ENCODE peak calls at places on chromosomes 7 and 10, in five cellular contexts. L is neuronal stem cell, D is H9, V is H1, E is IMR-90. Q is an unnamed sample.
A peak's percentile ranks its signal among the peaks of the same experiment; 100 is the strongest.

GRCh38 chr10:35890970-35891330 is 248.9 kb upstream of the FZD8 start:
- DNase-seq in E (no peak), L (no peak), V (no peak), D (no peak), Q (peak; percentile 55)

GRCh38 chr7:45176091-45176490 is 18.5 kb downstream of the RAMP3 start:
- DNase-seq in V (no peak), E (no peak), L (no peak), D (no peak), Q (no peak)

GRCh38 chr7:116727432-116728009 is 55.5 kb downstream of the MET start:
- DNase-seq in D (no peak), E (no peak), V (no peak), L (no peak), Q (no peak)

GRCh38 chr7:155713382-155713781 is 68.9 kb downstream of the RBM33 start:
- DNase-seq in D (no peak), V (no peak), L (no peak), E (no peak), Q (no peak)

GRCh38 chr7:85025312-85025756 is 161.5 kb downstream of the SEMA3D start:
- DNase-seq in D (no peak), E (no peak), V (no peak), L (no peak), Q (no peak)

GRCh38 chr10:61973923-61974322 is 72.4 kb downstream of the ARID5B start:
- DNase-seq in L (no peak), V (no peak), E (no peak), D (no peak), Q (peak; percentile 43)

GRCh38 chr10:84176836-84177474 is 3.4 kb downstream of the GPR15LG start:
- DNase-seq in L (no peak), E (no peak), D (peak; percentile 26), V (peak; percentile 46), Q (no peak)

GRCh38 chr10:68876919-68877250 is 24.2 kb upstream of the DDX50 start:
- DNase-seq in E (no peak), D (no peak), V (no peak), L (no peak), Q (no peak)

GRCh38 chr10:131174651-131175540 is 136.6 kb downstream of the TCERG1L start:
- DNase-seq in V (peak; percentile 43), L (no peak), E (no peak), D (peak; percentile 28), Q (no peak)

GRCh38 chr7:150453186-150453585 is 2.8 kb downstream of the GIMAP8 start:
- DNase-seq in V (no peak), E (no peak), L (no peak), D (no peak), Q (no peak)

GRCh38 chr7:79452032-79452494 is 1.4 kb downstream of the MAGI2 start:
- DNase-seq in L (peak; percentile 60), V (peak; percentile 77), D (peak; percentile 86), E (peak; percentile 82), Q (peak; percentile 90)

GRCh38 chr7:131223151-131223550 is 104.5 kb upstream of the MKLN1 start:
- DNase-seq in L (no peak), E (no peak), D (no peak), V (no peak), Q (no peak)

GRCh38 chr7:131222171-131222570 is 105.5 kb upstream of the MKLN1 start:
- DNase-seq in L (no peak), D (no peak), V (no peak), E (no peak), Q (no peak)

GRCh38 chr7:131221061-131221460 is 106.6 kb upstream of the MKLN1 start:
- DNase-seq in D (no peak), E (no peak), L (no peak), V (no peak), Q (no peak)

GRCh38 chr7:131219277-131220041 is 108.2 kb upstream of the MKLN1 start:
- DNase-seq in E (no peak), L (no peak), D (peak; percentile 67), V (no peak), Q (no peak)

GRCh38 chr7:131218727-131219128 is 108.9 kb upstream of the MKLN1 start:
- DNase-seq in E (no peak), V (no peak), D (no peak), L (no peak), Q (peak; percentile 26)
- H2AFZ ChIP-seq in E (no peak overlapping the region), V (no peak overlapping the region), D (no peak overlapping the region), L (no peak overlapping the region), Q (no peak overlapping the region)

DNA sequence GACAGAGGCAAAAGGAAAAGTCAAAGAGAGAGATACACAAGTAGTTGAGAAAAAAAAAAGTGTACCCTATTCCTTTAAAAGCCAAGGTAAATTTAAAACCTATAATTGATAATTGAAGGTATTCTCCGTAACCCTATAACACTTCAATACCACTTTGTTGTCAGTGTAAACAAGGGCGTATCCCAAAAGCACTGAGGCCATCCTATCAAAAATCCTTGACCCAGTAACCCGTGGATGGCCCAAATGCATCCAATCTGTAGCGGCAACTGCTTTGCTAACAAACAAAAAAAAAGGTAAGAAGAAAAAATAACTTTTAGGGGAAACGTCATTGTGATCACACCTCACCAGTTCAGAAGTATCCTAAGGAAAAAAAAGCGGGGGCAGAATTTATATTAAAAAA is 5.1 kb upstream of the NAPEPLD start:
- DNase-seq in V (no peak), E (no peak), L (no peak), D (no peak), Q (no peak)
- H2BK120ac ChIP-seq in V (no peak overlapping the region), E (no peak overlapping the region), L (no peak overlapping the region), D (no peak overlapping the region), Q (no peak overlapping the region)

GRCh38 chr7:74069086-74069541 is 14.5 kb upstream of the LIMK1 start:
- DNase-seq in E (no peak), D (no peak), V (no peak), L (no peak), Q (no peak)

GRCh38 chr7:74070619-74070920 is 13.0 kb upstream of the LIMK1 start:
- DNase-seq in L (no peak), V (no peak), D (no peak), E (no peak), Q (no peak)

GRCh38 chr7:74069790-74070618 is 13.6 kb upstream of the LIMK1 start:
- DNase-seq in V (no peak), D (no peak), E (no peak), L (no peak), Q (no peak)

GRCh38 chr7:74066626-74067025 is 17.0 kb upstream of the LIMK1 start:
- DNase-seq in E (no peak), L (no peak), D (no peak), V (no peak), Q (no peak)

DNA sequence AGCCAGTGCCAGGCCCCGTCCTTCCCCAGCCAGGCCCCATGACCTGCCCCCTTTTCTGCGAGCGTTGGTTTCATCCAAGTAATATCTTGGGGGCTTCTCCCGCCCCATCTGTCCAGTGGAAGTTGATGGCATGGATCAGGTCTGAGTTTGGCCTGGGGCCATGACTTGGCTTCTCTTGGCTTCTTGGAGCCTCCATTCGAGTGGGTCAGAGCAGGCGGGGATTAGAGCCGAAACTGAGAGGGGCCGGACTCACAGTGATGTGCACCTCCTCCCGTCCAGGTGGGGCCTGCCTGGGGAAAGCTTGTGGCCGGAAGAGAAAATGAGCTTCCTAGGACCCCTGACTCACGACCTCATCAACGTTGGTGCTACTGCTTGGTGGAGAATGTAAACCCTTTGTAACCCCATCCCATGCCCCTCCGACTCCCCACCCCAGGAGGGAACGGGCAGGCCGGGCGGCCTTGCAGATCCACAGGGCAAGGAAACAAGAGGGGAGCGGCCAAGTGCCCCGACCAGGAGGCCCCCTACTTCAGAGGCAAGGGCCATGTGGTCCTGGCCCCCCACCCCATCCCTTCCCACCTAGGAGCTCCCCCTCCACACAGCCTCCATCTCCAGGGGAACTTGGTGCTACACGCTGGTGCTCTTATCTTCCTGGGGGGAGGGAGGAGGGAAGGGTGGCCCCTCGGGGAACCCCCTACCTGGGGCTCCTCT is 15.1 kb upstream of the LIMK1 start:
- DNase-seq in V (no peak), E (no peak), D (no peak), L (no peak), Q (no peak)
- H2AFZ ChIP-seq in V (peak overlapping the region; percentile 13), E (peak overlapping the region; percentile 87), D (no peak overlapping the region), L (peak overlapping the region; percentile 93), Q (no peak overlapping the region)

DNA sequence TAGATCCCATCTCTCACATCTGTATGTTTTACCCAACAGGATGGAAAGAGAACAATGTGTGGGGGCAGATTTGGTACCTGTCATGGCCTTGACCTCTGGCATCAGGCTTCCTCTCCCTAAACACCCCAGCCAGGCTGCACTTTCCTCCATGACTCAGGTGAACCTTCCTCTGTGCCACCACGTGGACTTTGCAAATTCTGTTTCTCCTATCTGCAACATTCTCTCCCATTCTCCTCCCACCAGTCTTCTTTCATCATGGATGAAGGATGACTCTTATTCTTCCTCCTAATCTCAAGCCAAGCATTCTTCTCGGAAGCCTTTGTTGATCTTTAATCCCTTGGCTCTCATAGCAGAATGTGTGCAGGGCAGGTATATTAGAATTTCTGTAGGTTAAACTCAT is 355.4 kb downstream of the KCNMA1 start:
- DNase-seq in L (no peak), D (no peak), V (no peak), E (no peak), Q (no peak)
- H2BK120ac ChIP-seq in L (no peak overlapping the region), D (no peak overlapping the region), V (no peak overlapping the region), E (no peak overlapping the region), Q (no peak overlapping the region)

GRCh38 chr7:4882169-4882741 is 1.3 kb downstream of the RADIL start:
- DNase-seq in L (peak; percentile 45), D (peak; percentile 71), V (peak; percentile 60), E (peak; percentile 59), Q (peak; percentile 63)
- H2AFZ ChIP-seq in L (peak overlapping the region; percentile 98), D (peak overlapping the region; percentile 67), V (peak overlapping the region; percentile 89), E (peak overlapping the region; percentile 84), Q (no peak overlapping the region)

GRCh38 chr7:31333301-31333700 is 7.2 kb downstream of the NEUROD6 start:
- DNase-seq in E (no peak), D (no peak), L (no peak), V (no peak), Q (no peak)
- H2BK120ac ChIP-seq in E (no peak overlapping the region), D (no peak overlapping the region), L (no peak overlapping the region), V (no peak overlapping the region), Q (no peak overlapping the region)

GRCh38 chr7:151725844-151726770 is 150.8 kb downstream of the PRKAG2 start:
- DNase-seq in L (no peak), E (peak; percentile 49), D (no peak), V (no peak), Q (peak; percentile 61)

GRCh38 chr7:151728286-151728660 is 148.6 kb downstream of the PRKAG2 start:
- DNase-seq in L (no peak), V (no peak), D (no peak), E (no peak), Q (no peak)

GRCh38 chr7:151726875-151727578 is 149.9 kb downstream of the PRKAG2 start:
- DNase-seq in D (no peak), E (no peak), L (no peak), V (no peak), Q (no peak)

GRCh38 chr7:151728746-151729145 is 148.2 kb downstream of the PRKAG2 start:
- DNase-seq in L (no peak), V (no peak), D (no peak), E (no peak), Q (no peak)

DNA sequence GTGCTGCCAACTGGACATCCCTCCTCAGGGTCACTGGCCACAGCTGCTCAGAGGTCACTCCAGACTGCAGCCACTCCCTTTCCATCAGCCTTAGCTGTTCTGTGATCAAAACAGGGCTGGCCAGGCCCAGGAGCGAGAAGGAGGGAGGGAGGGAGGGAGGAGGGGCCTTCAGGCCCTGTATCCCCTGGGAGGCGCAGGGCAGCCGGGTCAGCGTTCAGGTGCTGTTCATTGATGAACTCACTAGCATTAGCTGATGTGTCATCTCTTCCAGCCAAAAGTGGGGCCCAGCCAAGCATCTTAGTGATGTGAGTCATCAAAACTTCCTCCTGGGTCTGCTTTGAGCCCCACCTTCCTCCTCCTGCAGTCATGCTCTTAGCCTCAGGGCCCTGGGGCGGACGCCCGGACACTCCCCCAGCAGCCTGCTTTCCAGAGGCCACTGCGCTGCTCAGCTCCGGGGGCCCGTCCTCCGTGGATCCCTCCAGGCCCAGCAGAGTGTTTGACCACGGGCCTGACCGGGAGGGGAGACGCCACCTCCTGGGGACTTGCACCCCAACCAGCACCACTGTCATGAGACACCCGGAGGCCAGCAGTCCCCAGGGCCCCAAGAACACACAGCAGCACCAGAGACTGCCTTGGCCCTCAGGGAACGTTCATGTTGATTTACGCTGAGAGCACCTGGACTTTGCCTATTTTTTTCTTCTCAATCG is 149.2 kb downstream of the PRKAG2 start:
- DNase-seq in V (no peak), L (no peak), E (peak; percentile 97), D (no peak), Q (peak; percentile 97)
- H2AFZ ChIP-seq in V (no peak overlapping the region), L (peak overlapping the region; percentile 31), E (peak overlapping the region; percentile 90), D (no peak overlapping the region), Q (peak overlapping the region; percentile 43)

Q was measured in mesenchymal stem cell.